ENCODE peak calls at places on chromosomes 16 and 17, in seven cellular contexts. I, A, U, O, Y, B and Z are unnamed samples.

GRCh38 chr16:11420895-11421294 is 75.6 kb downstream of the RMI2 start:
- DNase-seq in I (no peak), A (no peak), U (no peak), O (no peak), Y (no peak), B (no peak), Z (no peak)

GRCh38 chr16:48236286-48236685 is 7.8 kb upstream of the LONP2 start:
- DNase-seq in I (no peak), A (no peak), U (no peak), O (no peak), Y (no peak), B (no peak), Z (no peak)

GRCh38 chr16:55467898-55468297 is 11.1 kb upstream of the MMP2 start:
- DNase-seq in I (no peak), A (no peak), U (no peak), O (no peak), Y (no peak), B (no peak), Z (peak)

GRCh38 chr16:11379420-11379819 is 34.2 kb downstream of the RMI2 start:
- DNase-seq in I (no peak), A (peak), U (no peak), O (no peak), Y (no peak), B (no peak), Z (no peak)

GRCh38 chr17:34979650-34980352 is 511 bp upstream of the LIG3 start:
- DNase-seq in I (no peak), A (no peak), U (no peak), O (no peak), Y (no peak), B (no peak), Z (no peak)

GRCh38 chr16:8194795-8195194 is 395.5 kb downstream of the TMEM114 start:
- DNase-seq in I (no peak), A (no peak), U (no peak), O (no peak), Y (no peak), B (no peak), Z (no peak)

GRCh38 chr16:50744911-50745310 is 3.0 kb downstream of the CYLD start:
- DNase-seq in I (no peak), A (no peak), U (no peak), O (no peak), Y (no peak), B (no peak), Z (no peak)

GRCh38 chr17:66567234-66568170 is 265.1 kb downstream of the PRKCA start:
- DNase-seq in I (peak), A (peak), U (peak), O (peak), Y (peak), B (no peak), Z (peak)

GRCh38 chr17:76562734-76563148 is 22.9 kb downstream of the PRCD start:
- DNase-seq in I (no peak), A (peak), U (no peak), O (no peak), Y (peak), B (no peak), Z (no peak)

GRCh38 chr17:83173997-83174858 is 94.8 kb downstream of the METRNL start:
- DNase-seq in I (peak), A (peak), U (peak), O (peak), Y (no peak), B (no peak), Z (no peak)

GRCh38 chr16:3467920-3468319 is 24.4 kb downstream of the NAA60 start:
- DNase-seq in I (peak), A (no peak), U (no peak), O (no peak), Y (no peak), B (no peak), Z (no peak)

GRCh38 chr16:17303101-17303500 is 167.7 kb downstream of the XYLT1 start:
- DNase-seq in I (no peak), A (no peak), U (peak), O (no peak), Y (no peak), B (no peak), Z (no peak)

GRCh38 chr16:73012341-73012740 is 35.6 kb downstream of the ZFHX3 start:
- DNase-seq in I (no peak), A (no peak), U (no peak), O (no peak), Y (no peak), B (no peak), Z (no peak)

GRCh38 chr16:64449511-64449910 is 672.4 kb downstream of the CDH11 start:
- DNase-seq in I (no peak), A (no peak), U (no peak), O (no peak), Y (no peak), B (no peak), Z (no peak)